ENCODE peak calls at places on chromosomes 13 and 19, in eight cellular contexts. M, R, J, P, O, N, Y and U are unnamed samples.

GRCh38 chr19:54030895-54031586 is 32.7 kb downstream of the VSTM1 start:
- DNase-seq in R (no peak), O (peak), N (no peak), P (no peak), M (no peak), Y (no peak), J (no peak), U (no peak)

GRCh38 chr19:19661141-19661674 is 2.3 kb downstream of the ATP13A1 start:
- DNase-seq in R (no peak), N (no peak), M (peak), P (no peak), O (no peak), Y (no peak), J (no peak), U (no peak)

GRCh38 chr13:33471182-33471581 is 185.6 kb upstream of the STARD13 start:
- DNase-seq in P (no peak), R (no peak), O (no peak), N (no peak), M (no peak), Y (no peak), J (no peak), U (no peak)

GRCh38 chr19:40225440-40226305 is 816 bp downstream of the CCNP start:
- DNase-seq in J (no peak), Y (no peak), P (no peak), M (no peak), O (peak), N (no peak), R (no peak), U (no peak)

GRCh38 chr19:21483589-21484170 is 21.7 kb upstream of the ZNF429 start:
- DNase-seq in R (no peak), M (peak), J (peak), Y (peak), P (no peak), O (peak), N (no peak), U (peak)

GRCh38 chr13:79079351-79079839 is 326.7 kb downstream of the RBM26 start:
- DNase-seq in P (no peak), O (no peak), J (no peak), N (no peak), R (no peak), Y (no peak), M (no peak), U (no peak)

GRCh38 chr19:46303702-46304397 is 7.0 kb downstream of the HIF3A start:
- DNase-seq in M (peak), N (peak), J (peak), O (no peak), Y (peak), P (no peak), R (peak), U (peak)

GRCh38 chr19:58559275-58560006 is 1.0 kb upstream of the UBE2M start:
- DNase-seq in J (peak), P (peak), M (peak), Y (peak), N (peak), O (peak), R (peak), U (peak)

GRCh38 chr19:33388817-33389573 is 15.5 kb downstream of the CEBPG start:
- DNase-seq in J (no peak), P (no peak), Y (no peak), R (no peak), O (no peak), N (peak), M (no peak), U (peak)

GRCh38 chr19:48059331-48059730 is 15.5 kb upstream of the CABP5 start:
- DNase-seq in P (no peak), R (no peak), N (no peak), M (no peak), Y (no peak), J (no peak), O (no peak), U (no peak)

GRCh38 chr13:110388141-110388943 is 81.3 kb downstream of the COL4A2 start:
- DNase-seq in J (no peak), Y (no peak), O (peak), M (peak), N (peak), P (peak), R (no peak), U (peak)

GRCh38 chr19:30887042-30887441 is 462.2 kb downstream of the TSHZ3 start:
- DNase-seq in R (no peak), M (no peak), P (no peak), O (no peak), N (no peak), Y (no peak), J (no peak), U (no peak)